ENCODE peak calls at places on chromosomes 11 and 22, in six cellular contexts. U is breast epithelium, N is H9, F is OCI-LY7, R is psoas muscle, Q is AG10803. J is an unnamed sample.

GRCh38 chr22:27844656-27845602 is 43.4 kb upstream of the MN1 start:
- DNase-seq in Q (no peak), R (no peak), F (no peak), N (no peak), U (no peak), J (no peak)

GRCh38 chr11:11628651-11629050 is 6.8 kb upstream of the GALNT18 start:
- DNase-seq in F (no peak), U (no peak), R (no peak), Q (no peak), N (no peak), J (no peak)

GRCh38 chr11:44319552-44320288 is 9.8 kb upstream of the ALX4 start:
- DNase-seq in R (no peak), F (no peak), U (no peak), N (peak; percentile 64), Q (no peak), J (no peak)

GRCh38 chr22:47634342-47634741 is 871.9 kb downstream of the TBC1D22A start:
- DNase-seq in F (peak; percentile 13), N (no peak), Q (no peak), U (no peak), R (no peak), J (no peak)

GRCh38 chr22:46043339-46043738 is 66.4 kb upstream of the WNT7B start:
- DNase-seq in N (no peak), Q (no peak), U (no peak), R (no peak), F (no peak), J (no peak)

GRCh38 chr11:75351541-75352416 is at the start of gene ARRB1:
- DNase-seq in Q (peak; percentile 55), F (no peak), R (peak; percentile 78), N (peak; percentile 88), U (no peak), J (no peak)

GRCh38 chr11:27008811-27009535 is 15.1 kb downstream of the FIBIN start:
- DNase-seq in R (no peak), N (no peak), U (no peak), F (no peak), Q (peak; percentile 33), J (no peak)

GRCh38 chr11:125514336-125515101 is 18.5 kb upstream of the FEZ1 start:
- DNase-seq in F (peak; percentile 40), Q (peak; percentile 29), R (no peak), N (no peak), U (no peak), J (no peak)

GRCh38 chr11:36257351-36257750 is 31.9 kb downstream of the COMMD9 start:
- DNase-seq in N (no peak), F (no peak), Q (no peak), R (no peak), U (no peak), J (no peak)

GRCh38 chr11:38256436-38256835 is 1658.4 kb upstream of the RAG2 start:
- DNase-seq in Q (no peak), R (no peak), N (no peak), F (no peak), U (no peak), J (no peak)

GRCh38 chr11:62000539-62001446 is 33.4 kb upstream of the FTH1 start:
- DNase-seq in R (no peak), N (no peak), U (no peak), Q (no peak), F (no peak), J (no peak)

GRCh38 chr22:41862530-41863266 is 29.8 kb downstream of the SREBF2 start:
- DNase-seq in Q (peak; percentile 12), R (no peak), U (no peak), N (no peak), F (peak; percentile 34), J (no peak)

GRCh38 chr11:5081405-5081804 is 12.0 kb downstream of the OR52E1 start:
- DNase-seq in Q (no peak), F (no peak), N (no peak), R (no peak), U (no peak), J (no peak)

GRCh38 chr11:92314499-92314898 is 89.9 kb downstream of the FAT3 start:
- DNase-seq in R (no peak), F (no peak), U (peak; percentile 19), Q (peak; percentile 65), N (no peak), J (no peak)

GRCh38 chr11:14041040-14041439 is 78.5 kb downstream of the SPON1 start:
- DNase-seq in N (no peak), U (no peak), Q (no peak), F (peak; percentile 41), R (no peak), J (no peak)

GRCh38 chr11:1305063-1305495 is 4.4 kb downstream of the TOLLIP start:
- DNase-seq in F (no peak), R (no peak), U (no peak), Q (no peak), N (peak; percentile 14), J (no peak)

GRCh38 chr11:29125621-29126020 is 891.2 kb downstream of the KCNA4 start:
- DNase-seq in U (no peak), R (no peak), Q (peak; percentile 26), F (no peak), N (no peak), J (no peak)

GRCh38 chr11:6812391-6813005 is 13.0 kb upstream of the OR6A2 start:
- DNase-seq in U (no peak), F (peak; percentile 61), N (peak; percentile 52), Q (peak; percentile 38), R (no peak), J (no peak)

GRCh38 chr11:120912504-120912903 is 111.4 kb upstream of the TBCEL start:
- DNase-seq in Q (peak; percentile 53), R (no peak), U (no peak), N (no peak), F (peak; percentile 46), J (no peak)

GRCh38 chr22:20058989-20059770 is 20.9 kb upstream of the DGCR8 start:
- DNase-seq in R (no peak), F (no peak), U (no peak), Q (no peak), N (no peak), J (no peak)

GRCh38 chr11:130523609-130524008 is 75.2 kb downstream of the ADAMTS15 start:
- DNase-seq in F (no peak), Q (peak; percentile 91), U (no peak), R (peak; percentile 72), N (peak; percentile 52), J (no peak)

GRCh38 chr11:65107751-65108468 is 3.8 kb upstream of the TM7SF2 start:
- DNase-seq in U (no peak), N (peak; percentile 27), Q (no peak), R (no peak), F (no peak), J (no peak)

GRCh38 chr11:72522186-72522585 is 87.9 kb upstream of the CLPB start:
- DNase-seq in N (no peak), U (no peak), F (no peak), Q (no peak), R (no peak), J (no peak)

GRCh38 chr11:43895601-43896000 is 15.0 kb downstream of the ALKBH3 start:
- DNase-seq in N (no peak), R (no peak), U (no peak), Q (no peak), F (no peak), J (no peak)

GRCh38 chr22:49499433-49500075 is 328.1 kb downstream of the BRD1 start:
- DNase-seq in N (no peak), R (no peak), U (no peak), Q (no peak), F (no peak), J (no peak)

GRCh38 chr11:84319853-84320252 is 1033.7 kb upstream of the CCDC90B start:
- DNase-seq in F (no peak), U (no peak), R (no peak), Q (no peak), N (no peak), J (no peak)

GRCh38 chr11:114059278-114059983 is at the start of gene ZBTB16:
- DNase-seq in F (no peak), Q (no peak), N (peak; percentile 92), U (peak; percentile 81), R (peak; percentile 97), J (no peak)
- TF ChIP-seq CTCF in F (no peak), Q (no peak), N (no peak), U (no peak), R (peak; percentile 18), J (no peak)

GRCh38 chr11:100593321-100593720 is 93.8 kb upstream of the ARHGAP42 start:
- DNase-seq in R (no peak), U (no peak), F (no peak), N (no peak), Q (no peak), J (no peak)
- TF ChIP-seq CTCF in R (no peak), U (no peak), F (no peak), N (no peak), Q (no peak), J (no peak)

GRCh38 chr22:22403771-22404170 is 104.8 kb downstream of the ZNF280B start:
- DNase-seq in F (peak; percentile 80), U (no peak), R (no peak), Q (no peak), N (no peak), J (no peak)
- TF ChIP-seq CTCF in F (peak; percentile 60), U (no peak), R (no peak), Q (no peak), N (no peak), J (no peak)

GRCh38 chr11:32297629-32298028 is 137.7 kb downstream of the WT1 start:
- DNase-seq in R (no peak), N (no peak), U (no peak), F (peak; percentile 34), Q (peak; percentile 61), J (no peak)
- TF ChIP-seq CTCF in R (no peak), N (no peak), U (no peak), F (peak; percentile 73), Q (peak; percentile 46), J (peak; percentile 16)

GRCh38 chr11:60607483-60607882 is 91.9 kb upstream of the MS4A8 start:
- DNase-seq in F (no peak), R (no peak), N (no peak), U (no peak), Q (no peak), J (no peak)
- TF ChIP-seq CTCF in F (peak; percentile 5), R (no peak), N (peak; percentile 56), U (no peak), Q (no peak), J (no peak)